ENCODE peak calls at places on chromosomes 11 and 22, in four cellular contexts. C, J, X and E are unnamed samples. For H3K9me3, the result is how much of the 10 kb centered on the place peaks cover.

GRCh38 chr22:45216133-45217003 is 24.3 kb downstream of the KIAA0930 start:
- DNase-seq in C (no peak), J (peak), X (peak), E (no peak)

GRCh38 chr22:20128902-20129746 is 2.5 kb upstream of the ZDHHC8 start:
- DNase-seq in C (no peak), J (peak), X (peak), E (no peak)

GRCh38 chr11:82092904-82093303 is 640.8 kb downstream of the FAM181B start:
- DNase-seq in C (no peak), J (no peak), X (no peak), E (no peak)

GRCh38 chr11:66979336-66979980 is 4.4 kb downstream of the C11orf86 start:
- DNase-seq in C (no peak), J (no peak), X (no peak), E (no peak)

GRCh38 chr11:105609832-105610781 is at the start of gene GRIA4:
- DNase-seq in C (peak), J (no peak), X (peak), E (no peak)

GRCh38 chr11:33064033-33064825 is 24.9 kb downstream of the TCP11L1 start:
- DNase-seq in C (no peak), J (no peak), X (no peak), E (no peak)

GRCh38 chr11:85736121-85736520 is 50.1 kb upstream of the CCDC89 start:
- DNase-seq in C (no peak), J (no peak), X (no peak), E (no peak)

GRCh38 chr11:66288866-66289547 is at the start of gene YIF1A:
- DNase-seq in C (peak), J (peak), X (peak), E (peak)

GRCh38 chr22:45083659-45084305 is 74.0 kb upstream of the PHF21B start:
- DNase-seq in C (no peak), J (no peak), X (peak), E (no peak)

GRCh38 chr11:78290293-78291176 is 101.8 kb downstream of the USP35 start:
- DNase-seq in C (no peak), J (no peak), X (peak), E (peak)

GRCh38 chr22:43743131-43743530 is 69.0 kb downstream of the EFCAB6 start:
- DNase-seq in C (no peak), J (no peak), X (no peak), E (no peak)

GRCh38 chr22:33108037-33108436 is 49.9 kb upstream of the SYN3 start:
- DNase-seq in C (no peak), J (no peak), X (no peak), E (no peak)

GRCh38 chr22:29691636-29692326 is 28.0 kb upstream of the CABP7 start:
- DNase-seq in C (peak), J (no peak), X (no peak), E (no peak)

GRCh38 chr11:112795142-112795815 is 165.9 kb upstream of the NCAM1 start:
- DNase-seq in C (no peak), J (peak), X (peak), E (no peak)

GRCh38 chr22:46907578-46908215 is 145.2 kb downstream of the TBC1D22A start:
- DNase-seq in C (no peak), J (no peak), X (no peak), E (peak)

GRCh38 chr11:59551651-59552521 is 40.5 kb downstream of the OR4D9 start:
- DNase-seq in C (no peak), J (no peak), X (peak), E (no peak)

GRCh38 chr11:34234086-34234740 is 123.6 kb downstream of the ABTB2 start:
- DNase-seq in C (no peak), J (no peak), X (peak), E (no peak)

GRCh38 chr22:37021710-37022482 is 2.4 kb downstream of the MPST start:
- DNase-seq in C (no peak), J (no peak), X (peak), E (no peak)

GRCh38 chr11:132042296-132042695 is 671.9 kb downstream of the NTM start:
- DNase-seq in C (no peak), J (no peak), X (no peak), E (no peak)

GRCh38 chr11:47355283-47356128 is 3.0 kb upstream of the MYBPC3 start:
- DNase-seq in C (peak), J (peak), X (peak), E (peak)

GRCh38 chr22:23246982-23247766 is 66.9 kb downstream of the BCR start:
- DNase-seq in C (no peak), J (no peak), X (no peak), E (no peak)

GRCh38 chr11:43905788-43906187 is 25.2 kb downstream of the ALKBH3 start:
- DNase-seq in C (no peak), J (no peak), X (no peak), E (no peak)

GRCh38 chr11:43903969-43904368 is 23.3 kb downstream of the ALKBH3 start:
- DNase-seq in C (no peak), J (no peak), X (no peak), E (no peak)

GRCh38 chr11:43903086-43903485 is 22.5 kb downstream of the ALKBH3 start:
- DNase-seq in C (no peak), J (no peak), X (no peak), E (no peak)

GRCh38 chr11:43907028-43907966 is 26.7 kb downstream of the ALKBH3 start:
- DNase-seq in C (no peak), J (no peak), X (no peak), E (no peak)

DNA sequence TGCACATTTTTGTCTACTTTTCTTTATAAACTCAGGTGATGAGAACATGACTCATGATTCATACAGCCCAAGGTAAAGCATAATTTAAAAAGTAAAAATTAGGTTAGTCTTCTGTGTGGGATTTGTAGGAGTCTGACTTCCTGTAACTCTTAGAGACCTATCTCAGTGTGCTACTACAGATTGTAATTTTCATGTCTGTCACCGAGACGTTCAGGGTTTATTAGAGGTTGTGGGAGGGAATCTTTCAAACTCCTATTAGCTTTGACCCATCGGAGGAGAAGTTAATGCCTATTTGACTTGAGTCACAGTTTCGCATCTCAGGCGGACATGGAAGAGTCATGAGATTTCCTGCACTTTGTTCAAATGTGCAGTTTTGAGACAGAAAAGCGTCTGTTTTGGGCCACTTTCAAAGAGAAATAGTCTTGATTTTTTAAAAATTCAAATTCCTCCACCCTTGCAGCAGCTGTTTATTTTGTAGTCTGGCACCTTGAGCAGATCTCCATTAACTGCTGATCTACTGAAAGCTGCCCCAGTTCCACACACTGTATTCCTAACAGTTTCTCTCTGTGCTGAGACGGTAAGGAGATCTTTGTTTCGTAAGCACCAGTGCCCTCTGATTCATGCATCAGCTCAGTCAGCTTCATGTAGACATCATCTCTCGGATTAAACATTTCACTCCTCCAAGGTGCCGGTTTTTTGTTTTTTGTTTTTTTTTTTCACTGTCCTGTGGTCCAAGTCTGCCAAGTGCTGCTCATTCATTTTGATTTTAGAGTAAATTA is 24.3 kb downstream of the ALKBH3 start:
- DNase-seq in C (no peak), J (no peak), X (peak), E (no peak)
- H3K4me3 ChIP-seq in C (no peak), J (no peak), X (peak), E (no peak)

DNA sequence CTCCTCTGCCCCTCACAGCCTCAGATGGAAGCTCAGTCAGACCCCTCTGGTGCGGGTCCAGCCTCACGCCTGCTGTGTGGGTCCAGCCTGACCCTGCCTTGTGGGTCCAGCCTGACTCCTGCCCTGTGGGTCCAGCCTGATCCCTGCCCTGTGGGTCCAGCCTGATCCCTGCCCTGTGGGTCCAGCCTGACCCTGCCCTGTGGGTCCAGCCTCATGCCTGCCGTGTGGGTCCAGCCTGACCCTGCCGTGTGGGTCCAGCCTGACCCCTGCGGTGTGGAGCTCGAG is 445.3 kb downstream of the BRD1 start:
- DNase-seq in C (no peak), J (no peak), X (no peak), E (peak)
- H3K9me3 ChIP-seq in C (under half), J (under half), X (under half), E (under half)

GRCh38 chr11:121596195-121597145 is 143.7 kb upstream of the SORL1-AS1 start:
- DNase-seq in C (no peak), J (no peak), X (no peak), E (no peak)
- H3K4me3 ChIP-seq in C (no peak), J (no peak), X (no peak), E (no peak)

GRCh38 chr22:48565901-48566501 is 1261.7 kb downstream of the BRD1 start:
- DNase-seq in C (no peak), J (no peak), X (no peak), E (no peak)

GRCh38 chr22:48566741-48567140 is 1260.9 kb downstream of the BRD1 start:
- DNase-seq in C (peak), J (peak), X (no peak), E (no peak)

GRCh38 chr22:48569476-48570233 is 1258.0 kb downstream of the BRD1 start:
- DNase-seq in C (peak), J (no peak), X (no peak), E (no peak)

GRCh38 chr22:48568736-48569330 is 1258.8 kb downstream of the BRD1 start:
- DNase-seq in C (peak), J (no peak), X (no peak), E (no peak)

GRCh38 chr22:48567213-48567975 is 1260.3 kb downstream of the BRD1 start:
- DNase-seq in C (peak), J (peak), X (no peak), E (no peak)
- H3K9me3 ChIP-seq in C (under half), J (under half), X (under half), E (under half)

GRCh38 chr11:63952570-63952969 is 13.8 kb downstream of the NAA40 start:
- DNase-seq in C (no peak), J (no peak), X (no peak), E (no peak)
- H3K4me3 ChIP-seq in C (no peak), J (no peak), X (no peak), E (no peak)